ENCODE peak calls at places on chromosome 1, in ten cellular contexts. G is breast epithelium, B is OCI-LY7, M is prostate gland, L is hepatocyte, I is heart left ventricle, J is brain microvascular endothelial cell, N is colonic mucosa, C is ascending aorta, A is psoas muscle. U is an unnamed sample.

GRCh38 chr1:8712413-8713229 is 104.8 kb downstream of the RERE start:
- DNase-seq in G (no peak), B (peak; percentile 67), M (no peak), L (peak; percentile 52), I (no peak), J (peak; percentile 78), N (no peak), C (no peak), A (no peak), U (peak; percentile 52)

GRCh38 chr1:111895017-111895416 is 94.5 kb downstream of the KCND3 start:
- DNase-seq in G (no peak), B (no peak), M (no peak), L (no peak), I (no peak), J (no peak), N (no peak), C (no peak), A (no peak), U (no peak)

GRCh38 chr1:30783244-30783915 is 25.8 kb upstream of the LAPTM5 start:
- DNase-seq in G (no peak), B (no peak), M (no peak), L (no peak), I (no peak), J (no peak), N (no peak), C (no peak), A (peak; percentile 73), U (no peak)

GRCh38 chr1:177865807-177866206 is 104.1 kb downstream of the SEC16B start:
- DNase-seq in G (no peak), B (no peak), M (no peak), L (no peak), I (no peak), J (no peak), N (no peak), C (no peak), A (no peak), U (no peak)

GRCh38 chr1:81840805-81841204 is 40.1 kb downstream of the ADGRL2 start:
- DNase-seq in G (no peak), B (no peak), M (no peak), L (no peak), I (no peak), J (no peak), N (no peak), C (no peak), A (no peak), U (no peak)

GRCh38 chr1:29676496-29676895 is 440.2 kb downstream of the PTPRU start:
- DNase-seq in G (no peak), B (no peak), M (no peak), L (no peak), I (no peak), J (no peak), N (no peak), C (no peak), A (no peak), U (no peak)

GRCh38 chr1:55060133-55060999 is 21.0 kb downstream of the PCSK9 start:
- DNase-seq in G (no peak), B (no peak), M (no peak), L (no peak), I (no peak), J (no peak), N (no peak), C (no peak), A (no peak), U (no peak)

GRCh38 chr1:198635964-198636363 is 2.9 kb upstream of the PTPRC start:
- DNase-seq in G (no peak), B (no peak), M (no peak), L (no peak), I (no peak), J (no peak), N (no peak), C (no peak), A (no peak), U (no peak)

GRCh38 chr1:112776688-112777087 is 61.6 kb upstream of the PPM1J start:
- DNase-seq in G (no peak), B (no peak), M (no peak), L (no peak), I (no peak), J (no peak), N (no peak), C (no peak), A (no peak), U (no peak)

GRCh38 chr1:186235696-186236095 is 139.4 kb downstream of the TPR start:
- DNase-seq in G (no peak), B (no peak), M (no peak), L (no peak), I (no peak), J (no peak), N (no peak), C (no peak), A (no peak), U (no peak)

GRCh38 chr1:22025368-22026154 is 24.1 kb downstream of the CELA3A start:
- DNase-seq in G (peak; percentile 77), B (peak; percentile 92), M (peak; percentile 87), L (peak; percentile 95), I (peak; percentile 91), J (peak; percentile 89), N (peak; percentile 86), C (peak; percentile 68), A (peak; percentile 90), U (peak; percentile 95)

GRCh38 chr1:22026924-22027289 is 25.4 kb downstream of the CELA3A start:
- DNase-seq in G (no peak), B (no peak), M (no peak), L (no peak), I (no peak), J (no peak), N (no peak), C (no peak), A (no peak), U (no peak)

GRCh38 chr1:22018583-22019559 is 17.4 kb downstream of the CELA3A start:
- DNase-seq in G (no peak), B (peak; percentile 38), M (no peak), L (no peak), I (peak; percentile 26), J (peak; percentile 96), N (no peak), C (no peak), A (peak; percentile 57), U (peak; percentile 89)

GRCh38 chr1:22024485-22025367 is 23.3 kb downstream of the CELA3A start:
- DNase-seq in G (peak; percentile 56), B (peak; percentile 80), M (peak; percentile 27), L (peak; percentile 78), I (peak; percentile 61), J (peak; percentile 87), N (peak; percentile 72), C (peak; percentile 42), A (peak; percentile 71), U (peak; percentile 52)

DNA sequence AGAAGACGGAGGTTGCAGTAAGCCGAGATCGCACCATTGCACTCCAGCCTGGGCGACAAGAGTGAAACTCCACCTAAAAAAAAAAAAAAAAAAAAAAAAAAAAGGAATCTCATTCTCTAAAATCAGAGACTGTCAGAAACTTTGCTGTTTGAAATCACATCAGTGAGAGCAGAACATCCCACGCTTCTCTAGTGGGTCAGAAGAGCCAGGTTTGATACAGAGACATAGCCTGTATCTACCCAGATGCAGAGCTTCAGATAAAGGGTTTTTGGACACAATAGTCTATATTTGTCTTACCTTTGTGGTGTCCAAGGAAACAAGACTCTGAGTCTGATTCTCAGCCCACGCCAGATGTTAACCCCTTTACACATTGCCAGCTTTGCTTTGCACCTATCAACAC is 19.6 kb downstream of the CELA3A start:
- DNase-seq in G (no peak), B (no peak), M (no peak), L (no peak), I (no peak), J (no peak), N (no peak), C (no peak), A (no peak), U (no peak)
- H3K27ac ChIP-seq in G (no peak overlapping the region), B (no peak overlapping the region), M (no peak overlapping the region), L (no peak overlapping the region), I (no peak overlapping the region), J (no peak overlapping the region), N (no peak overlapping the region), C (no peak overlapping the region), A (no peak overlapping the region), U (no peak overlapping the region)

DNA sequence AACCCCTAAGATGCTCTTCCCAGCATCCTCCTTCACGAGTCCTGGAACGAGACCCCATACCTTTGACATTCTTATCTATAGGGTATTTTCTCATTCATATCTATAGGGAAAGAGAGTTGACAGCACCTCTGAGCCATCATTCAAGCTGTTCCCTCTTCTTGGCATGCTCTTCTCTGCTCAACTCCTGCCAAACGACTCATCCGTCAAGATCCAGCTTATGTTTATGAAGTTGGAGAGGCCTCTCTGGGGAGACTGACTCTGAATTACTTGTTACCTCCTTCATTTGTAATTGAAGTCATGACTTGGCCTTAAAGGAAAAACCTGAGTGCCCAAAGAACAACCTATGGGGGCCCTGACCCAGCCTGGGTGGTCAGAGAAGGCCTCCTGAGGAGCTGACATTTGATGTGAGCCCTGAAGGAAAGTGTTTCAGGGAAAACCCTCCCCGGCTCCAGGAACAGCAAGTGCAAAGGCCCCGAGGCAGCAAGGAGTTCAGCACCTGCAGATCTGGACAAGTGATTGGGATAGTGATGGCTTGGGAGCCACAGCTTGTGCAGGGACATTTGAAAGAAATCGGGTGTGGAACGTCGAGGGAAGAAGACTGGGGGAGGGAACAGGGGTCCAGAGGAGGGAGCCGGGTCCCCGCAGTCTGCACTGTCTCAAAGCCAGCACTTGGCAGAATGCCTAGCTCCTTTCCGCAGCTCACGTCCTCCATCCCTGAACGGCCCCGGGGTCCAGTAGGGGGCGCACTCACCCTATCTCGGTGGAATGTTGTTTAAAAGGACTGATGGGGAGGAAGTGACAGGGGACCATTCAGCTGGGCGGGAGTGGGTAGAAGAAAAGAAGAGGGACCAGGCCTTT is 14.0 kb upstream of the CDA start:
- DNase-seq in G (peak; percentile 55), B (peak; percentile 52), M (peak; percentile 57), L (peak; percentile 84), I (peak; percentile 85), J (peak; percentile 68), N (peak; percentile 95), C (peak; percentile 20), A (peak; percentile 88), U (peak; percentile 46)
- TF ChIP-seq CTCF in G (peak; percentile 17), B (peak; percentile 81), M (no peak), L (peak; percentile 70), I (peak; percentile 77), J (peak; percentile 90), N (peak; percentile 49), C (peak; percentile 37), A (peak; percentile 45), U (peak; percentile 14)

GRCh38 chr1:115210302-115210711 is 121.0 kb upstream of the TSPAN2 start:
- DNase-seq in G (no peak), B (no peak), M (no peak), L (no peak), I (no peak), J (peak; percentile 78), N (no peak), C (no peak), A (no peak), U (peak; percentile 84)
- H3K27ac ChIP-seq in G (no peak overlapping the region), B (no peak overlapping the region), M (no peak overlapping the region), L (no peak overlapping the region), I (peak overlapping the region; percentile 26), J (no peak overlapping the region), N (no peak overlapping the region), C (no peak overlapping the region), A (no peak overlapping the region), U (no peak overlapping the region)

DNA sequence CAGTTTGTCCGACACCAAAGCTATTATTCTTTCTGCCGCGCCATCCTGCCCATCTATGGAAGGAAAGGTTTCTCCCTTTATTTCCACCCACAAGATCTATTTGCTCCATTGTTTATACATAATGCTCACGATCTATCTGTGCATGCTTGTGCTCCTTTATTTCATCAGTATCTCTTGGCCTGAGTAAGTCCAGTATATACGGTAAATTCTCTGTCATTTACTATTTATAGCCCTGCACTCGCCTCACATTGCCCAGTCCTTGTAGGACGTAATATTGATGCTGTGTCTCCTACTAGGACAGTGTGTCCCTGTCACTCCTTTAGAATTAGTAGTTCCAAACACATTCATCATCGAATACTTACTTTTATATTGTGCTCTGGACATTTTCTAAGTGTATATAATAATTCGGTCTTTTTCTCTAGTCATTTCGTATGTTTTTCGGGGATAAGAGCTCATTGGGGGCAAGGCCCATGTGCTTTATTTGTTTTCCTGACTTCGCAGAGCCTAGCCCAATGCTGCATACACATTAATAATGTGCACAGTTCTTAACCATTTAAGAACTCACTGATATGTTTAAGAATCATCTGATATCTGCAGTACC is 3.1 kb upstream of the NID1 start:
- DNase-seq in G (no peak), B (no peak), M (no peak), L (no peak), I (no peak), J (peak; percentile 71), N (no peak), C (no peak), A (no peak), U (no peak)
- TF ChIP-seq CTCF in G (no peak), B (no peak), M (no peak), L (no peak), I (no peak), J (no peak), N (no peak), C (no peak), A (no peak), U (no peak)

U was measured in RWPE1.